ENCODE peak calls at places on chromosome 4, in nine cellular contexts. One of them, this sample, is unnamed.

GRCh38 chr4:26217961-26218676 is 102.7 kb upstream of the RBPJ start:
- DNase-seq in breast epithelium: no peak
- DNase-seq in AG04449: no peak
- DNase-seq in ovary: no peak
- DNase-seq in nephron progenitor cell: no peak
- DNase-seq in cardiac fibroblast: no peak
- DNase-seq in K562: no peak
- DNase-seq in fibroblast of the aortic adventitia: peak; percentile 43
- DNase-seq in endothelial cell: no peak
- DNase-seq in this sample: no peak

GRCh38 chr4:164807611-164808010 is 53.7 kb downstream of the SMIM31 start:
- DNase-seq in breast epithelium: no peak
- DNase-seq in AG04449: no peak
- DNase-seq in ovary: peak; percentile 21
- DNase-seq in nephron progenitor cell: no peak
- DNase-seq in cardiac fibroblast: no peak
- DNase-seq in K562: no peak
- DNase-seq in fibroblast of the aortic adventitia: peak; percentile 6
- DNase-seq in endothelial cell: peak; percentile 11
- DNase-seq in this sample: no peak

GRCh38 chr4:22869235-22869634 is 176.5 kb downstream of the GBA3 start:
- DNase-seq in breast epithelium: no peak
- DNase-seq in AG04449: no peak
- DNase-seq in ovary: no peak
- DNase-seq in nephron progenitor cell: no peak
- DNase-seq in cardiac fibroblast: no peak
- DNase-seq in K562: no peak
- DNase-seq in fibroblast of the aortic adventitia: no peak
- DNase-seq in endothelial cell: no peak
- DNase-seq in this sample: no peak

GRCh38 chr4:138891610-138892009 is 124.0 kb upstream of the NOCT start:
- DNase-seq in breast epithelium: no peak
- DNase-seq in AG04449: no peak
- DNase-seq in ovary: no peak
- DNase-seq in nephron progenitor cell: no peak
- DNase-seq in cardiac fibroblast: no peak
- DNase-seq in K562: no peak
- DNase-seq in fibroblast of the aortic adventitia: no peak
- DNase-seq in endothelial cell: no peak
- DNase-seq in this sample: no peak

GRCh38 chr4:186958951-186959350 is 235.3 kb upstream of the FAT1 start:
- DNase-seq in breast epithelium: no peak
- DNase-seq in AG04449: no peak
- DNase-seq in ovary: no peak
- DNase-seq in nephron progenitor cell: no peak
- DNase-seq in cardiac fibroblast: no peak
- DNase-seq in K562: no peak
- DNase-seq in fibroblast of the aortic adventitia: no peak
- DNase-seq in endothelial cell: no peak
- DNase-seq in this sample: no peak

GRCh38 chr4:74330295-74330750 is 22.1 kb downstream of the EPGN start:
- DNase-seq in breast epithelium: no peak
- DNase-seq in AG04449: no peak
- DNase-seq in ovary: no peak
- DNase-seq in nephron progenitor cell: no peak
- DNase-seq in cardiac fibroblast: peak; percentile 43
- DNase-seq in K562: peak; percentile 37
- DNase-seq in fibroblast of the aortic adventitia: no peak
- DNase-seq in endothelial cell: no peak
- DNase-seq in this sample: peak; percentile 17

GRCh38 chr4:150268444-150268843 is 190.2 kb downstream of the DCLK2 start:
- DNase-seq in breast epithelium: no peak
- DNase-seq in AG04449: no peak
- DNase-seq in ovary: no peak
- DNase-seq in nephron progenitor cell: no peak
- DNase-seq in cardiac fibroblast: peak; percentile 53
- DNase-seq in K562: no peak
- DNase-seq in fibroblast of the aortic adventitia: no peak
- DNase-seq in endothelial cell: no peak
- DNase-seq in this sample: peak; percentile 27

GRCh38 chr4:52376107-52376704 is 282.9 kb downstream of the USP46 start:
- DNase-seq in breast epithelium: no peak
- DNase-seq in AG04449: peak; percentile 9
- DNase-seq in ovary: peak; percentile 32
- DNase-seq in nephron progenitor cell: peak; percentile 41
- DNase-seq in cardiac fibroblast: peak; percentile 67
- DNase-seq in K562: peak; percentile 23
- DNase-seq in fibroblast of the aortic adventitia: peak; percentile 77
- DNase-seq in endothelial cell: peak; percentile 42
- DNase-seq in this sample: peak; percentile 70

GRCh38 chr4:73341454-73341853 is 62.6 kb upstream of the ALB start:
- DNase-seq in breast epithelium: no peak
- DNase-seq in AG04449: no peak
- DNase-seq in ovary: peak; percentile 25
- DNase-seq in nephron progenitor cell: peak; percentile 19
- DNase-seq in cardiac fibroblast: peak; percentile 83
- DNase-seq in K562: peak; percentile 24
- DNase-seq in fibroblast of the aortic adventitia: peak; percentile 82
- DNase-seq in endothelial cell: peak; percentile 50
- DNase-seq in this sample: peak; percentile 3

GRCh38 chr4:106809083-106809482 is 227.0 kb downstream of the DKK2 start:
- DNase-seq in breast epithelium: no peak
- DNase-seq in AG04449: no peak
- DNase-seq in ovary: no peak
- DNase-seq in nephron progenitor cell: no peak
- DNase-seq in cardiac fibroblast: peak; percentile 81
- DNase-seq in K562: no peak
- DNase-seq in fibroblast of the aortic adventitia: peak; percentile 74
- DNase-seq in endothelial cell: peak; percentile 7
- DNase-seq in this sample: peak; percentile 68

GRCh38 chr4:138405439-138405838 is 163.3 kb upstream of the SLC7A11 start:
- DNase-seq in breast epithelium: no peak
- DNase-seq in AG04449: no peak
- DNase-seq in ovary: no peak
- DNase-seq in nephron progenitor cell: no peak
- DNase-seq in cardiac fibroblast: peak; percentile 33
- DNase-seq in K562: no peak
- DNase-seq in fibroblast of the aortic adventitia: peak; percentile 9
- DNase-seq in endothelial cell: no peak
- DNase-seq in this sample: no peak

GRCh38 chr4:92988301-92988700 is 684.5 kb downstream of the GRID2 start:
- DNase-seq in breast epithelium: no peak
- DNase-seq in AG04449: no peak
- DNase-seq in ovary: no peak
- DNase-seq in nephron progenitor cell: no peak
- DNase-seq in cardiac fibroblast: no peak
- DNase-seq in K562: no peak
- DNase-seq in fibroblast of the aortic adventitia: no peak
- DNase-seq in endothelial cell: no peak
- DNase-seq in this sample: peak; percentile 30

GRCh38 chr4:42331914-42332368 is 65.3 kb upstream of the SHISA3 start:
- DNase-seq in breast epithelium: no peak
- DNase-seq in AG04449: no peak
- DNase-seq in ovary: no peak
- DNase-seq in nephron progenitor cell: no peak
- DNase-seq in cardiac fibroblast: peak; percentile 53
- DNase-seq in K562: no peak
- DNase-seq in fibroblast of the aortic adventitia: peak; percentile 43
- DNase-seq in endothelial cell: no peak
- DNase-seq in this sample: no peak

GRCh38 chr4:159283697-159284492 is 181.0 kb downstream of the RAPGEF2 start:
- DNase-seq in breast epithelium: no peak
- DNase-seq in AG04449: peak; percentile 73
- DNase-seq in ovary: no peak
- DNase-seq in nephron progenitor cell: no peak
- DNase-seq in cardiac fibroblast: peak; percentile 90
- DNase-seq in K562: no peak
- DNase-seq in fibroblast of the aortic adventitia: peak; percentile 88
- DNase-seq in endothelial cell: no peak
- DNase-seq in this sample: peak; percentile 68

GRCh38 chr4:28518781-28519180 is 1658.1 kb downstream of the STIM2 start:
- DNase-seq in breast epithelium: no peak
- DNase-seq in AG04449: no peak
- DNase-seq in ovary: no peak
- DNase-seq in nephron progenitor cell: no peak
- DNase-seq in cardiac fibroblast: peak; percentile 77
- DNase-seq in K562: no peak
- DNase-seq in fibroblast of the aortic adventitia: peak; percentile 12
- DNase-seq in endothelial cell: no peak
- DNase-seq in this sample: peak; percentile 4

GRCh38 chr4:8516996-8517550 is 63.1 kb upstream of the GPR78 start:
- DNase-seq in breast epithelium: no peak
- DNase-seq in AG04449: no peak
- DNase-seq in ovary: no peak
- DNase-seq in nephron progenitor cell: no peak
- DNase-seq in cardiac fibroblast: no peak
- DNase-seq in K562: no peak
- DNase-seq in fibroblast of the aortic adventitia: no peak
- DNase-seq in endothelial cell: no peak
- DNase-seq in this sample: no peak

GRCh38 chr4:119666653-119667091 is 38.1 kb upstream of the PDE5A start:
- DNase-seq in breast epithelium: no peak
- DNase-seq in AG04449: no peak
- DNase-seq in ovary: no peak
- DNase-seq in nephron progenitor cell: no peak
- DNase-seq in cardiac fibroblast: no peak
- DNase-seq in K562: no peak
- DNase-seq in fibroblast of the aortic adventitia: peak; percentile 59
- DNase-seq in endothelial cell: no peak
- DNase-seq in this sample: no peak

GRCh38 chr4:110612631-110613269 is 10.1 kb downstream of the PITX2 start:
- DNase-seq in breast epithelium: no peak
- DNase-seq in AG04449: no peak
- DNase-seq in ovary: no peak
- DNase-seq in nephron progenitor cell: no peak
- DNase-seq in cardiac fibroblast: no peak
- DNase-seq in K562: no peak
- DNase-seq in fibroblast of the aortic adventitia: no peak
- DNase-seq in endothelial cell: peak; percentile 22
- DNase-seq in this sample: no peak

GRCh38 chr4:116357758-116358157 is 727.6 kb downstream of the TRAM1L1 start:
- DNase-seq in breast epithelium: no peak
- DNase-seq in AG04449: no peak
- DNase-seq in ovary: no peak
- DNase-seq in nephron progenitor cell: no peak
- DNase-seq in cardiac fibroblast: peak; percentile 16
- DNase-seq in K562: no peak
- DNase-seq in fibroblast of the aortic adventitia: peak; percentile 82
- DNase-seq in endothelial cell: no peak
- DNase-seq in this sample: no peak

DNA sequence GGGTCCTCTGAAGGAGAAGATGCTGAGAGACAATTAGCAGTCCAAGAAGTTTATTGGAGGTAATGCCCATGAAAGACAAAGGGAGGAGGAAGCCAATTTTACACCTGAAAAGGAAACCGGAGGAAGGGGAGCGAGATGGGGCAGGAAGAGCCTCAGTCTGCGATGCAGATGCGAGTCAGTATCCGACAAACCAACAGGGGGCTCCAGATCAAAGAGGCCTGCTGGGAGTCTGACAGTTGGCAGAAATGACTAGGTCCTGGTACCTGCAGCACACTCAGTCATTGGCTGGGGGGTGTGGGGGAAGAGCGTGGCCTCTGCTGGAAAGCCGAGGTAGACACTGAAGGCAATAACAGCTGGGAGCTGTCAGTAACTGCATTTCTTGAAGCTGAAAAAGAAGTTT is 231.1 kb upstream of the CENPE start:
- DNase-seq in breast epithelium: no peak
- DNase-seq in AG04449: no peak
- DNase-seq in ovary: no peak
- DNase-seq in nephron progenitor cell: peak; percentile 18
- DNase-seq in cardiac fibroblast: no peak
- DNase-seq in K562: peak; percentile 4
- DNase-seq in fibroblast of the aortic adventitia: no peak
- DNase-seq in endothelial cell: peak; percentile 16
- DNase-seq in this sample: no peak
- TF ChIP-seq CTCF in breast epithelium: no peak
- TF ChIP-seq CTCF in AG04449: no peak
- TF ChIP-seq CTCF in ovary: no peak
- TF ChIP-seq CTCF in nephron progenitor cell: peak; percentile 17
- TF ChIP-seq CTCF in cardiac fibroblast: no peak
- TF ChIP-seq CTCF in K562: no peak
- TF ChIP-seq CTCF in fibroblast of the aortic adventitia: peak; percentile 0
- TF ChIP-seq CTCF in endothelial cell: peak; percentile 27
- TF ChIP-seq CTCF in this sample: no peak

DNA sequence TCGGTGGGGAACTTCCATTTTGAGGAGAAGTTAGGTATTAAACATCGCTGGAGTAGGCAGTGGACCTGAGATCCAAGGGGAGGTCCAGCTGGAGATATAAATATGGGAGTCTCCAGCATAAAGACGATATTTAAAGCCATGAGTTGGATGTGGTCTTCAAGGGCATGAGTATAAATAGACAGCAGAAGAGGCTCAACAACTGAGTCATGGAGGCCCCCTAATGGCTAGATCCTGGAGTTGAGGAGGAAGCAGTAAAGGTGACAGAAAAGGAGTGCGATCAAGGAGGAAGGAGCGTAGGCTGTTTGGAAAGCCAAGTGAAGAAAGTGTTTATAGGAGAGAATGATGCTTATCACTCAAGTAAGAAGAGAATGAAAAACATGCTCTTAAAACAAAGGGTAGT is 18.1 kb upstream of the APBB2 start:
- DNase-seq in breast epithelium: no peak
- DNase-seq in AG04449: no peak
- DNase-seq in ovary: no peak
- DNase-seq in nephron progenitor cell: no peak
- DNase-seq in cardiac fibroblast: peak; percentile 49
- DNase-seq in K562: no peak
- DNase-seq in fibroblast of the aortic adventitia: no peak
- DNase-seq in endothelial cell: no peak
- DNase-seq in this sample: peak; percentile 16
- TF ChIP-seq CTCF in breast epithelium: no peak
- TF ChIP-seq CTCF in AG04449: no peak
- TF ChIP-seq CTCF in ovary: no peak
- TF ChIP-seq CTCF in nephron progenitor cell: no peak
- TF ChIP-seq CTCF in cardiac fibroblast: peak; percentile 23
- TF ChIP-seq CTCF in K562: no peak
- TF ChIP-seq CTCF in fibroblast of the aortic adventitia: peak; percentile 11
- TF ChIP-seq CTCF in endothelial cell: no peak
- TF ChIP-seq CTCF in this sample: no peak

GRCh38 chr4:148980782-148981181 is 538.6 kb upstream of the NR3C2 start:
- DNase-seq in breast epithelium: no peak
- DNase-seq in AG04449: no peak
- DNase-seq in ovary: no peak
- DNase-seq in nephron progenitor cell: no peak
- DNase-seq in cardiac fibroblast: no peak
- DNase-seq in K562: no peak
- DNase-seq in fibroblast of the aortic adventitia: no peak
- DNase-seq in endothelial cell: no peak
- DNase-seq in this sample: no peak
- TF ChIP-seq CTCF in breast epithelium: no peak
- TF ChIP-seq CTCF in AG04449: no peak
- TF ChIP-seq CTCF in ovary: no peak
- TF ChIP-seq CTCF in nephron progenitor cell: no peak
- TF ChIP-seq CTCF in cardiac fibroblast: no peak
- TF ChIP-seq CTCF in K562: no peak
- TF ChIP-seq CTCF in fibroblast of the aortic adventitia: no peak
- TF ChIP-seq CTCF in endothelial cell: no peak
- TF ChIP-seq CTCF in this sample: no peak

DNA sequence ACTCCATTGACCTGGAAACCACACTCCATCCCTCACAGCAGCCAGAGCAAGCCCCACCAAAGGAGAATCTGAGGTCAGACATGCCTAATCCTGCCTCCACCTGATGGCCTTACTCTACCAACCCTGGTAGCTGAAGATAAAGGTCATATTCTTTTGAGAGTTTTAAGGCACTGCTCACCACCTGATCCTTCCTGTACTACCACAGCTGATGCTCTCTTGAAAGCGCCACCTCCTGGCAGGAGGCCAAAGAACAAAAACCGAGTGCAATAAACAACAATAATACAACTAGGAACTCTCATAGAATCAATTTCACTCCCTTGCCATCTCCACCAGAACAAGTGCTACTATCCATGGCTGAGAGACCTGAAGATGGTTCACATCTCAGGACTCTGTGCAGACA is 301.6 kb downstream of the NAF1 start:
- DNase-seq in breast epithelium: no peak
- DNase-seq in AG04449: no peak
- DNase-seq in ovary: no peak
- DNase-seq in nephron progenitor cell: no peak
- DNase-seq in cardiac fibroblast: no peak
- DNase-seq in K562: no peak
- DNase-seq in fibroblast of the aortic adventitia: no peak
- DNase-seq in endothelial cell: no peak
- DNase-seq in this sample: no peak
- TF ChIP-seq CTCF in breast epithelium: no peak
- TF ChIP-seq CTCF in AG04449: no peak
- TF ChIP-seq CTCF in ovary: no peak
- TF ChIP-seq CTCF in nephron progenitor cell: no peak
- TF ChIP-seq CTCF in cardiac fibroblast: no peak
- TF ChIP-seq CTCF in K562: no peak
- TF ChIP-seq CTCF in fibroblast of the aortic adventitia: no peak
- TF ChIP-seq CTCF in endothelial cell: peak; percentile 16
- TF ChIP-seq CTCF in this sample: no peak